ENCODE peak calls at places on chromosome 18, in four cellular contexts. H is K562, E is WTC11, C is HepG2. O is an unnamed sample.

GRCh38 chr18:55096261-55097026 is 137.2 kb upstream of the CCDC68 start:
- DNase-seq in H (no peak), E (peak; percentile 42), C (peak; percentile 7), O (peak; percentile 8)

GRCh38 chr18:58455318-58455950 is 173.5 kb downstream of the ALPK2 start:
- DNase-seq in H (no peak), E (no peak), C (no peak), O (no peak)

GRCh38 chr18:52236134-52236533 is 103.9 kb upstream of the DCC start:
- DNase-seq in H (no peak), E (no peak), C (no peak), O (no peak)

GRCh38 chr18:79779700-79780190 is 18.0 kb upstream of the KCNG2 start:
- DNase-seq in H (no peak), E (no peak), C (no peak), O (no peak)

GRCh38 chr18:69978743-69979715 is 31.4 kb upstream of the CD226 start:
- DNase-seq in H (no peak), E (no peak), C (no peak), O (no peak)

GRCh38 chr18:41096504-41096903 is 858.5 kb upstream of the PIK3C3 start:
- DNase-seq in H (no peak), E (peak; percentile 8), C (no peak), O (no peak)

GRCh38 chr18:29083545-29083944 is 906.6 kb upstream of the CDH2 start:
- DNase-seq in H (no peak), E (no peak), C (no peak), O (no peak)

GRCh38 chr18:66511810-66512209 is 92.1 kb downstream of the CDH19 start:
- DNase-seq in H (no peak), E (no peak), C (no peak), O (no peak)

GRCh38 chr18:49655266-49656097 is 93.6 kb downstream of the LIPG start:
- DNase-seq in H (no peak), E (no peak), C (no peak), O (no peak)

GRCh38 chr18:23531912-23532311 is 28.6 kb downstream of the RMC1 start:
- DNase-seq in H (no peak), E (no peak), C (no peak), O (no peak)

GRCh38 chr18:23143059-23143831 is 8.0 kb downstream of the CABLES1 start:
- DNase-seq in H (no peak), E (no peak), C (no peak), O (no peak)

GRCh38 chr18:50374170-50374752 is 585 bp upstream of the SKA1 start:
- DNase-seq in H (no peak), E (no peak), C (no peak), O (no peak)

GRCh38 chr18:44731866-44732555 is 51.3 kb downstream of the SETBP1 start:
- DNase-seq in H (no peak), E (no peak), C (no peak), O (no peak)

GRCh38 chr18:63763831-63764600 is 11.2 kb upstream of the SERPINB7 start:
- DNase-seq in H (no peak), E (no peak), C (no peak), O (no peak)

GRCh38 chr18:46398005-46398404 is 259.0 kb downstream of the LOXHD1 start:
- DNase-seq in H (no peak), E (no peak), C (no peak), O (no peak)

GRCh38 chr18:42086288-42086687 is 131.3 kb downstream of the PIK3C3 start:
- DNase-seq in H (no peak), E (no peak), C (no peak), O (no peak)

GRCh38 chr18:40849856-40850255 is 1105.2 kb upstream of the PIK3C3 start:
- DNase-seq in H (no peak), E (no peak), C (no peak), O (no peak)

GRCh38 chr18:79797518-79798345 is at the start of gene KCNG2:
- DNase-seq in H (no peak), E (peak; percentile 63), C (no peak), O (peak; percentile 55)

GRCh38 chr18:79956276-79956675 is 4.8 kb upstream of the SLC66A2 start:
- DNase-seq in H (no peak), E (no peak), C (no peak), O (no peak)

GRCh38 chr18:6955304-6955703 is 162.3 kb downstream of the LAMA1 start:
- DNase-seq in H (no peak), E (no peak), C (no peak), O (no peak)

GRCh38 chr18:57844319-57844718 is 41.2 kb upstream of the ATP8B1 start:
- DNase-seq in H (no peak), E (no peak), C (no peak), O (no peak)

GRCh38 chr18:79548986-79549637 is 130.5 kb upstream of the CTDP1 start:
- DNase-seq in H (no peak), E (no peak), C (no peak), O (no peak)

GRCh38 chr18:45901654-45902210 is 65.4 kb downstream of the EPG5 start:
- DNase-seq in H (no peak), E (no peak), C (no peak), O (no peak)

GRCh38 chr18:46402396-46402795 is 254.6 kb downstream of the LOXHD1 start:
- DNase-seq in H (no peak), E (no peak), C (no peak), O (no peak)

GRCh38 chr18:67483237-67483636 is 33.3 kb downstream of the DSEL start:
- DNase-seq in H (no peak), E (no peak), C (no peak), O (no peak)

GRCh38 chr18:23191952-23192662 is 56.8 kb downstream of the CABLES1 start:
- DNase-seq in H (no peak), E (no peak), C (no peak), O (no peak)

GRCh38 chr18:47775961-47776360 is 154.5 kb downstream of the SMAD2 start:
- DNase-seq in H (no peak), E (no peak), C (peak; percentile 32), O (no peak)

GRCh38 chr18:46502444-46502843 is 154.6 kb downstream of the LOXHD1 start:
- DNase-seq in H (peak; percentile 26), E (peak; percentile 65), C (no peak), O (peak; percentile 22)

GRCh38 chr18:80154293-80154692 is 45.2 kb downstream of the ADNP2 start:
- DNase-seq in H (peak; percentile 21), E (peak; percentile 51), C (peak; percentile 30), O (peak; percentile 13)

GRCh38 chr18:4599312-4599711 is 144.2 kb upstream of the DLGAP1 start:
- DNase-seq in H (no peak), E (peak; percentile 51), C (no peak), O (no peak)

GRCh38 chr18:39602112-39602511 is 2036.5 kb upstream of the CELF4 start:
- DNase-seq in H (no peak), E (no peak), C (no peak), O (no peak)

GRCh38 chr18:49464718-49465598 is 4.5 kb upstream of the DYM start:
- DNase-seq in H (no peak), E (peak; percentile 67), C (no peak), O (peak; percentile 16)

GRCh38 chr18:45997689-45998088 is 30.6 kb upstream of the EPG5 start:
- DNase-seq in H (no peak), E (no peak), C (no peak), O (no peak)

GRCh38 chr18:24561369-24561768 is 100.9 kb downstream of the HRH4 start:
- DNase-seq in H (no peak), E (no peak), C (no peak), O (no peak)
- TF ChIP-seq SP1 in H (no peak), E (no peak), C (no peak), O (no peak)

DNA sequence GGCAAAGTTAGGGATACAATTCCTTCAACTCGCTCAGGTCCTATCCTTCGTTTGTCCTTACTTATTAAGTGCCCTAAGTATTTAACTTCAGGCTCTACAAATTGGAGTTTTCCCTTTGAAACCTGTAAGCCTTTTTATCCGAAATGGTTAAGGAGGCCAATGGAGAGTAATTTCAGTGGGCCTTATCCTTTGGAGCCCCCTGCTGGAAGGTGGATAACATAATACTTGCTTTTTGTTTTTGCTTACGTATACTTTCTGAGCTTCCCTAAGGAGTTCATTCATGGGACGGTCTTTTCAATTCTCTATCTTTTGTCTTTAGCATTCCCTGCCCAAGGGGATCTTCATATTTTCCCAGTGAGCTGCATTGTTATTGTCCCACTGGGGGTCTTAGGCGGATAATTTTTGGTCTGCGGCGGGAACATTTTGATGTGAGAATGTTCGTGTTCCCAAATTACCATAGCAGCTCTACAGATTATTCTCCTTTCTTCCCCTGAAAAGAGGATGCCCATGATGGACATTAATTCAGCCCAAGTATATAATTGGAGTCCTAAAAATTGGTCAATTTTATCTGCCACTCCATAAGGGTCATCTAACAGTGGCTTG is 34.4 kb upstream of the TRAPPC8 start:
- DNase-seq in H (peak; percentile 62), E (peak; percentile 56), C (peak; percentile 68), O (peak; percentile 66)
- TF ChIP-seq ELF4 in H (no peak), E (no peak), C (no peak), O (no peak)

DNA sequence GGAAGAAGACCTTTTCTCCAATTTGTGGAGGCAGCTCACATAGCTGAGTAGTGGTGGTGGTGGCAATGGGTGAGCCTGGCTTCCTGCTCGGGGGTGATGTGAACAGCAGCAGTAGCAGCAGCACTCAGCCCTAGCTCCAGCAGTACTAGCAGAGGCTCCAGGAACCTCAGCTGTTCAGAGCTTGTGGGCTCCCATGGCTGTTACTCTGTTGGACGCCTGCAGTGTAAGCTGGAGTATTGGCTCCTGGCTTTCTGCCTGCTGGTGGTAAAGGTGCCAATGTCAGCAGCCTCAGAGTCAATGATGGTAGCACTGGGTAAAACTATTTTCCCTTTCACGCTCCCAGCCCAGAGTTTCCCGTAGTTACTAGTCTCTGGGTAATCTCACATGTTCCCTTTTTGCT is 3.1 kb upstream of the SEH1L start:
- DNase-seq in H (no peak), E (no peak), C (no peak), O (no peak)
- TF ChIP-seq SP1 in H (no peak), E (no peak), C (no peak), O (no peak)

GRCh38 chr18:25662247-25662646 is 310.3 kb upstream of the ZNF521 start:
- DNase-seq in H (no peak), E (no peak), C (no peak), O (no peak)
- TF ChIP-seq ELF4 in H (no peak), E (no peak), C (no peak), O (no peak)

GRCh38 chr18:34710430-34711386 is 610 bp downstream of the DTNA start:
- DNase-seq in H (no peak), E (no peak), C (no peak), O (peak; percentile 51)
- TF ChIP-seq SP1 in H (no peak), E (no peak), C (no peak), O (no peak)

DNA sequence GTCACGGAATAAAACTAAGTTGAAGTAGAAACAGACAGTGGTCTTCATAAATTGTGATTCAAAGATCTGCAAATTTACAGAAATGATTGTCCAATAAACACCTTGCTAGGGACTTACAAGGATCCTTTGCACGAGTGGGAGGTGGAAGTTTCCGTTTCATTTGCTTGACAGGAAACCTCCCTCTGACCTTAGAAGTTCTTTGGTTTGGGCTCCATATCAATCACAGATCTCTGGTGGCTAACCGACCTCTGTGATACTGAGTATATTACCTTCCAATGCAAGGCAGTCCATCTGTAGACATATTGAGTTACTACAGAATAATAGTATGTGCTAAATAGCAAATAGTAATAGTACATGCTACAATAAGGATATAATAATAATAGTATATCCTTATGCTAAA is 33.7 kb upstream of the RNF152 start:
- DNase-seq in H (no peak), E (no peak), C (no peak), O (no peak)
- TF ChIP-seq ELF4 in H (no peak), E (no peak), C (no peak), O (no peak)

O was measured in HEK293T.